ENCODE peak calls at places on chromosomes 12 and 14, in nine cellular contexts. G is HepG2; I is OCI-LY7; C is sigmoid colon; W is RWPE2; H is HFF-Myc; N is fibroblast of mammary gland; Z is CD4-positive, alpha-beta memory T cell; A is mucosa of descending colon. S is an unnamed sample.

GRCh38 chr12:103166949-103167348 is 209.5 kb downstream of the ASCL1 start:
- DNase-seq in W (no peak), Z (no peak), I (no peak), H (no peak), C (no peak), N (no peak), A (no peak), G (no peak), S (no peak)

GRCh38 chr12:1073652-1074051 is 82.6 kb downstream of the ERC1 start:
- DNase-seq in A (no peak), H (no peak), I (no peak), G (no peak), N (peak), W (no peak), C (no peak), Z (no peak), S (no peak)

GRCh38 chr12:1466481-1467260 is 127.7 kb downstream of the FBXL14 start:
- DNase-seq in A (no peak), W (no peak), C (no peak), I (no peak), N (no peak), H (no peak), Z (no peak), G (no peak), S (no peak)

GRCh38 chr12:131449027-131449426 is 261.9 kb upstream of the SFSWAP start:
- DNase-seq in A (no peak), N (no peak), I (no peak), Z (no peak), G (no peak), W (no peak), H (no peak), C (no peak), S (no peak)

GRCh38 chr12:38744056-38744455 is 161.3 kb downstream of the CPNE8 start:
- DNase-seq in Z (no peak), H (no peak), C (no peak), N (peak), I (no peak), G (no peak), W (no peak), A (no peak), S (no peak)

GRCh38 chr12:81615031-81615430 is 144.1 kb downstream of the PPFIA2 start:
- DNase-seq in N (peak), G (no peak), A (no peak), I (no peak), H (no peak), Z (no peak), W (no peak), C (no peak), S (no peak)

GRCh38 chr12:92926549-92926948 is 2.5 kb downstream of the EEA1 start:
- DNase-seq in C (no peak), I (no peak), A (no peak), G (no peak), N (no peak), H (no peak), W (no peak), Z (no peak), S (no peak)

GRCh38 chr14:37253905-37254304 is 56.2 kb downstream of the MIPOL1 start:
- DNase-seq in C (no peak), Z (no peak), G (no peak), H (peak), A (no peak), I (no peak), N (peak), W (peak), S (no peak)

GRCh38 chr12:69987453-69988102 is 162.6 kb downstream of the MYRFL start:
- DNase-seq in G (peak), W (peak), Z (no peak), C (no peak), N (peak), A (no peak), H (peak), I (no peak), S (no peak)

GRCh38 chr12:121438207-121438606 is 38.3 kb downstream of the RNF34 start:
- DNase-seq in W (no peak), C (peak), G (no peak), H (no peak), A (no peak), N (no peak), Z (no peak), I (no peak), S (no peak)

GRCh38 chr14:58299665-58300202 is 1.4 kb downstream of the ARID4A start:
- DNase-seq in C (no peak), I (peak), W (no peak), Z (peak), A (no peak), H (no peak), N (no peak), G (no peak), S (no peak)

GRCh38 chr14:67683821-67684220 is 9.4 kb upstream of the VTI1B start:
- DNase-seq in A (no peak), I (no peak), C (no peak), N (no peak), W (no peak), G (no peak), H (no peak), Z (no peak), S (no peak)

GRCh38 chr14:24459331-24459730 is 16.8 kb upstream of the SDR39U1 start:
- DNase-seq in G (no peak), H (no peak), A (no peak), Z (no peak), N (no peak), C (no peak), W (no peak), I (no peak), S (no peak)

GRCh38 chr12:123478762-123479161 is 20.8 kb downstream of the SNRNP35 start:
- DNase-seq in A (no peak), N (peak), Z (no peak), W (no peak), G (no peak), H (no peak), I (no peak), C (no peak), S (no peak)

GRCh38 chr14:68966872-68967301 is 12.2 kb downstream of the ACTN1 start:
- DNase-seq in C (peak), A (no peak), W (no peak), G (no peak), I (no peak), Z (no peak), H (no peak), N (no peak), S (no peak)

GRCh38 chr14:68736519-68736918 is 56.3 kb downstream of the ZFP36L1 start:
- DNase-seq in H (no peak), I (no peak), W (no peak), G (no peak), A (no peak), C (no peak), N (no peak), Z (no peak), S (no peak)

GRCh38 chr14:85296466-85297210 is 233.3 kb upstream of the FLRT2 start:
- DNase-seq in Z (no peak), G (no peak), H (no peak), I (no peak), A (no peak), W (no peak), C (no peak), N (peak), S (no peak)

GRCh38 chr12:130162267-130162666 is at the start of gene FZD10:
- DNase-seq in A (no peak), I (no peak), G (no peak), C (no peak), Z (no peak), N (peak), H (no peak), W (peak), S (no peak)
- H3K4me3 ChIP-seq in A (no peak), I (no peak), G (no peak), C (peak), Z (no peak), N (no peak), H (no peak), W (peak), S (peak)

DNA sequence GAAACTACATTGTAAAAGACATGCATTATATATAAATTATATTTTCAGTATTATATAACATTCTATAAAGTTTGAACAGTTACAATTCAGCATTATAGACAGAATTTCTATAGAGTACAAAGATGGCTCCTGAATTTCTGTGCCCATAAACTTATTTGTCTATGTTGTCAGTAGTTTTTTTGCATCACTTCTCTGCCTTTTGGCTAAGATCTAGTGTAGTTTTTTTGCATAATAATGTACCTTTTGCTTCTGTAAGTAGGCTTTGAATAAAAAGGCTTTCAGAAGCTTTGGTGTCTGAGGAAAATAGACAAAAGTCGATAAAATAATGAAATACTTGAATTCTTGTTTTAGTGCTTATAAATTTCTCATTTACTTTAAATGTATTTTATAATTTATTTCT is 11.1 kb downstream of the DNAL1 start:
- DNase-seq in G (no peak), N (no peak), Z (no peak), I (no peak), H (no peak), W (no peak), C (no peak), A (no peak), S (no peak)
- H3K4me3 ChIP-seq in G (no peak), N (no peak), Z (no peak), I (no peak), H (no peak), W (no peak), C (no peak), A (no peak), S (no peak)

DNA sequence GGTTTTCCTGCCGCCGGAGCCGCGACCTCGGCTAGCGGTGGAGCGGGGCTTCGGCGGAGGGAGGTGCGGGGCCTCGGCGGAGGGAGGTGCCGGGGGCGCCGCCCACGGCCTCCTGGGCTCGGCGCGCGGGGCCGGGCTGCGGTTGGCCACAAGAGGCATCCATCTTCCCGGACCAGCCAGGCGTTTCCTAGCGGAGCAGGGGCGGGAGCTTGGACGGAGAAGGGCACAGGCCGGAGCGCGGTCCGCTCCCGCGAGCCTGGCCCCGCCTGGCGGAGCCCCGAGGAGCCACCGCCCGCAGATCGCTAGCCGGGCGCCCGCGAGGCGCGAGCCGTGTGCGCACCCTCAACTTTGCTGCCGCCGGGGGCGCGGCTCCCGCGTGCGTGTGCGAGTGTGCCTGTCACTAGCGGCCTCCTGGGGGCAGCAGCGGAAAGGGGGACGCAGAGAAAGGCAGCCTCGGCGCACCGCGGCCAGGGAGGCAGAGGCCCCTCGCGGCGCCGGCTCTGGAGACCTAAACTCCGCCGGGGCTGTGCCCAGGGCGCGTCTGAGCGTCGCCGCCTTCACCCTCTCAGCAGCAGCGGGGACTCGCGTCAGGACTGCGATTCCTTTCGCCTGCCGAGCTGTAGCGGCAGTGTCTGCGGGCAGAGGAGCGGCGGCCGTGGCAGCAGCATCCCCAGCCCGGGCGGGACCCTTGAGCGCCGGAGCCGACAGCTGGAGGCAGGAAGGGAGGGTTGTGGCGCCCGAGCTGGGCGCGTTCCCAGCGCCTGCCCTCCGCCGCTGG is 698 bp upstream of the SRGAP1 start:
- DNase-seq in I (peak), Z (peak), W (peak), H (peak), C (peak), G (peak), A (peak), N (peak), S (peak)
- H3K4me3 ChIP-seq in I (peak), Z (peak), W (peak), H (peak), C (peak), G (peak), A (peak), N (peak), S (peak)

GRCh38 chr14:104824353-104824997 is 23.6 kb downstream of the ZBTB42 start:
- DNase-seq in G (no peak), H (no peak), A (no peak), C (no peak), Z (no peak), I (no peak), W (peak), N (no peak), S (no peak)

GRCh38 chr14:104822821-104823615 is 22.1 kb downstream of the ZBTB42 start:
- DNase-seq in W (peak), A (peak), N (no peak), Z (no peak), C (peak), I (no peak), G (no peak), H (no peak), S (no peak)

GRCh38 chr14:104826858-104827172 is 25.9 kb downstream of the ZBTB42 start:
- DNase-seq in N (no peak), W (no peak), I (no peak), H (no peak), A (no peak), Z (no peak), C (no peak), G (no peak), S (no peak)

GRCh38 chr14:104827173-104828055 is 26.5 kb downstream of the ZBTB42 start:
- DNase-seq in G (peak), N (peak), A (peak), W (peak), I (peak), Z (peak), H (no peak), C (peak), S (peak)

GRCh38 chr14:104826197-104826857 is 25.4 kb downstream of the ZBTB42 start:
- DNase-seq in H (no peak), C (peak), I (peak), N (peak), Z (peak), G (peak), W (peak), A (peak), S (peak)
- H3K4me3 ChIP-seq in H (peak), C (peak), I (no peak), N (peak), Z (peak), G (peak), W (peak), A (no peak), S (peak)

GRCh38 chr12:101968770-101969169 is 91.4 kb downstream of the DRAM1 start:
- DNase-seq in G (no peak), N (no peak), C (no peak), W (no peak), Z (peak), H (no peak), I (no peak), A (no peak), S (peak)
- H3K4me3 ChIP-seq in G (no peak), N (no peak), C (no peak), W (no peak), Z (no peak), H (no peak), I (no peak), A (no peak), S (no peak)

GRCh38 chr14:21098892-21099595 is 589 bp upstream of the ZNF219 start:
- DNase-seq in G (no peak), C (no peak), A (no peak), I (no peak), N (no peak), Z (no peak), W (no peak), H (no peak), S (no peak)
- H3K4me3 ChIP-seq in G (peak), C (peak), A (peak), I (peak), N (peak), Z (peak), W (peak), H (peak), S (peak)

DNA sequence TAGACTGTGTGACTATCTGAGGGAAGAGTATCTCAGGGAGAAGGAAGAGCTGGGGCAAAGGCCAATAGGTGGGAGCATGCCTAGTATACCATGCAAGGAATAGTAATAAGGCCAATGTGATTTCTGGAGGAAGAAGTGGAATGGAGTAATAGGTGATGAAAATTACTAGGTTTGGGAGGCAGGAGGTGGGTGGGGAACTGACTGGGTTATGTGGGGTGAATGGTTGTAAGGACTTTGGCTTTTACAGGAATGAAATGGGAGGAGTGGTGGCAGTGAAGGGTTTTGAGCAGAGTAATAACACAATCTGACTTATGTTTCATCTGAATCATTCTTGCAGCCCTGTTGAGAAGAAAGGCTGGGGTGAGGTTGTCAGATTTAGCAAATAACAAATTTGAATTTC is 30.9 kb downstream of the NUBPL start:
- DNase-seq in I (no peak), N (no peak), H (no peak), A (no peak), Z (no peak), W (no peak), G (no peak), C (no peak), S (no peak)
- H3K4me3 ChIP-seq in I (no peak), N (no peak), H (no peak), A (no peak), Z (no peak), W (no peak), G (no peak), C (no peak), S (no peak)